ENCODE peak calls at places on chromosomes 12 and 14, in five cellular contexts. H is thoracic aorta, N is RWPE2, Q is GM12878, Y is tibial artery. D is an unnamed sample. For H3K9me3, the result is how much of the 10 kb centered on the place peaks cover.

GRCh38 chr12:46549527-46550265 is 177.1 kb upstream of the SLC38A2 start:
- DNase-seq in N (no peak), Y (no peak), Q (no peak), H (no peak), D (no peak)

GRCh38 chr12:75548879-75549278 is 37.5 kb upstream of the KRR1 start:
- DNase-seq in Y (no peak), Q (no peak), N (no peak), H (no peak), D (no peak)

GRCh38 chr12:120941412-120941811 is 36.9 kb upstream of the HNF1A start:
- DNase-seq in H (no peak), Q (no peak), Y (no peak), N (no peak), D (no peak)

GRCh38 chr14:101823511-101824120 is 62.1 kb downstream of the PPP2R5C start:
- DNase-seq in N (no peak), Q (peak), Y (no peak), H (no peak), D (no peak)

GRCh38 chr12:128387811-128388422 is 120.9 kb downstream of the TMEM132C start:
- DNase-seq in Y (no peak), H (no peak), N (no peak), Q (no peak), D (no peak)

GRCh38 chr12:88793091-88793490 is 212.8 kb upstream of the KITLG start:
- DNase-seq in H (no peak), Y (no peak), Q (no peak), N (no peak), D (no peak)

GRCh38 chr14:35158951-35159653 is 36.8 kb downstream of the PRORP start:
- DNase-seq in H (no peak), Y (no peak), N (no peak), Q (no peak), D (no peak)

GRCh38 chr12:87140257-87140656 is 884.1 kb upstream of the MGAT4C start:
- DNase-seq in H (no peak), Y (no peak), Q (no peak), N (no peak), D (no peak)

GRCh38 chr12:40031965-40032364 is 73.9 kb downstream of the SLC2A13 start:
- DNase-seq in Q (no peak), N (no peak), H (no peak), Y (no peak), D (no peak)

GRCh38 chr12:104049278-104050257 is at the start of gene GLT8D2:
- DNase-seq in N (no peak), H (no peak), Y (peak), Q (no peak), D (no peak)

GRCh38 chr12:3527181-3527580 is 36.2 kb downstream of the PRMT8 start:
- DNase-seq in N (no peak), Q (no peak), Y (no peak), H (no peak), D (no peak)

GRCh38 chr12:108907861-108908302 is 28.0 kb downstream of the DAO start:
- DNase-seq in H (no peak), N (no peak), Q (no peak), Y (no peak), D (no peak)
- H3K4me3 ChIP-seq in H (no peak), N (no peak), Q (no peak), Y (no peak), D (no peak)

GRCh38 chr12:132335179-132335756 is 5.9 kb upstream of the GALNT9 start:
- DNase-seq in N (no peak), H (no peak), Q (no peak), Y (no peak), D (no peak)
- H3K9me3 ChIP-seq in N (under half), H (under half), Q (under half), Y (under half), D (under half)

GRCh38 chr12:989751-990278 is 1.2 kb upstream of the ERC1 start:
- DNase-seq in H (no peak), N (no peak), Q (no peak), Y (no peak), D (no peak)

GRCh38 chr12:990308-990648 is 745 bp upstream of the ERC1 start:
- DNase-seq in N (peak), Q (no peak), H (peak), Y (peak), D (peak)

GRCh38 chr12:991350-992278 is 591 bp downstream of the ERC1 start:
- DNase-seq in Y (peak), N (no peak), Q (no peak), H (no peak), D (peak)

GRCh38 chr12:990649-991349 is at the start of gene ERC1:
- DNase-seq in Q (no peak), N (peak), H (peak), Y (peak), D (peak)

GRCh38 chr12:992647-993046 is 1.6 kb downstream of the ERC1 start:
- DNase-seq in Q (no peak), Y (no peak), N (no peak), H (no peak), D (no peak)
- H3K4me3 ChIP-seq in Q (no peak), Y (peak), N (peak), H (no peak), D (no peak)

GRCh38 chr12:63326260-63326659 is 175.3 kb upstream of the AVPR1A start:
- DNase-seq in H (no peak), Y (no peak), Q (no peak), N (no peak), D (no peak)
- H3K9me3 ChIP-seq in H (under half), Y (under half), Q (under half), N (under half), D (under half)

GRCh38 chr14:52724360-52724644 is 5.7 kb upstream of the STYX start:
- DNase-seq in H (no peak), N (no peak), Y (no peak), Q (no peak), D (no peak)

GRCh38 chr14:52729925-52730707 is at the start of gene STYX:
- DNase-seq in H (peak), Y (peak), N (peak), Q (peak), D (peak)

GRCh38 chr14:52733824-52734223 is 3.9 kb downstream of the STYX start:
- DNase-seq in H (no peak), Q (no peak), Y (no peak), N (no peak), D (no peak)

GRCh38 chr14:52730708-52731111 is 744 bp downstream of the STYX start:
- DNase-seq in H (no peak), N (no peak), Y (no peak), Q (no peak), D (no peak)

DNA sequence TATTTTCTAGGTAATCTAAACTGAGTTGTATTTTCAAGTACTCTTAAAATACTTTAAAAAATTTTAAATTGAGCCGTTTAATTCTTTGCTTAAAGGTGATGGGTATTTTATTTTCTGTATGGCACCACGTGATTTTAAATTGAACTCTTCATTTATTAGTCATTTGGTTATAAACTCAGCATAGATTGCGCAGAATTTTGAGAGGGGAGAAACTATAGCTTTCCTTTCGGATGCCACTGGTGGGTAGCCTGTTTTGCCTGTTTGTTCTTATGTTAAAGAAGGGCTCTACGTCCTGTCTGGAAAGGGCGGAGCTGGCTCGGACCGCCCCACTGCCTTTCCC is 411 bp upstream of the STYX start:
- DNase-seq in H (no peak), N (no peak), Y (no peak), Q (no peak), D (no peak)
- H3K4me3 ChIP-seq in H (peak), N (peak), Y (peak), Q (peak), D (peak)

GRCh38 chr12:31833541-31833840 is 104.7 kb upstream of the AMN1 start:
- DNase-seq in Q (no peak), N (no peak), H (no peak), Y (no peak), D (no peak)

GRCh38 chr12:31832740-31833540 is 104.1 kb upstream of the AMN1 start:
- DNase-seq in N (no peak), Q (peak), H (no peak), Y (no peak), D (peak)

DNA sequence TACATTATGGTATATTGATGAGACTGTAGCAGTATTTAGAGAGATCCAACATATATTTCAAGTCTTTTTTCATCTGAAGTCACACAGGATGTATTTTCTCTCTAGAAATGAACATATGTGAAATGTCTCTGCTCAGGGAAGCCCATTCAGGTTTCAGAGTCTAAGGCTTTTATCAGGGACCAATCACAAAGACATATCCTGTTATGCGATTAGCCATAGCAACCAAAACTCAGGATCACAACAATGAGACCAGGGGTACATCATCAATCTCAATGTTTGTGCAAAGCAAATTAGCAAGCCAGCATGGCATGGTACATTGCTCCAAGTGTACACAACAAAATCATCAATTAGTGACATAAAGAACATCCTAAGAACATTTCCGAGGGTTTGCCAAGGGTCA is 99.2 kb upstream of the AMN1 start:
- DNase-seq in N (no peak), H (no peak), Q (no peak), Y (no peak), D (no peak)
- H3K9me3 ChIP-seq in N (under half), H (under half), Q (under half), Y (under half), D (under half)

GRCh38 chr14:92792885-92793284 is 1.2 kb upstream of the GOLGA5 start:
- DNase-seq in H (no peak), Q (no peak), N (no peak), Y (no peak), D (no peak)
- H3K4me3 ChIP-seq in H (no peak), Q (no peak), N (no peak), Y (no peak), D (no peak)

D was measured in Peyer's patch.